ENCODE peak calls at places on chromosomes 11 and 22, in six cellular contexts. H is HAP-1, Y is skeletal muscle cell, B is cardiac fibroblast, R is epithelial cell of esophagus, E is foreskin fibroblast. V is an unnamed sample.

GRCh38 chr11:113274708-113275582 is 39.4 kb upstream of the TTC12 start:
- DNase-seq in H (no peak), Y (no peak), B (no peak), R (peak; percentile 20), E (no peak), V (no peak)

GRCh38 chr22:22520020-22520656 is at the start of gene ZNF280A:
- DNase-seq in H (no peak), Y (peak; percentile 4), B (peak; percentile 54), R (no peak), E (peak; percentile 7), V (no peak)

GRCh38 chr22:32490279-32490678 is 15.7 kb downstream of the FBXO7 start:
- DNase-seq in H (no peak), Y (no peak), B (no peak), R (no peak), E (no peak), V (no peak)

GRCh38 chr11:101487775-101488174 is 96.0 kb downstream of the TRPC6 start:
- DNase-seq in H (no peak), Y (no peak), B (peak; percentile 37), R (peak; percentile 30), E (peak; percentile 78), V (no peak)

GRCh38 chr11:106986261-106986660 is 32.0 kb downstream of the GUCY1A2 start:
- DNase-seq in H (no peak), Y (no peak), B (peak; percentile 35), R (peak; percentile 33), E (peak; percentile 58), V (no peak)

GRCh38 chr11:34773826-34774225 is 142.4 kb downstream of the APIP start:
- DNase-seq in H (no peak), Y (no peak), B (peak; percentile 56), R (no peak), E (peak; percentile 16), V (no peak)

GRCh38 chr11:1269957-1270356 is 39.5 kb downstream of the TOLLIP start:
- DNase-seq in H (no peak), Y (no peak), B (no peak), R (no peak), E (no peak), V (no peak)

GRCh38 chr11:120748485-120748814 is 236.9 kb downstream of the GRIK4 start:
- DNase-seq in H (no peak), Y (no peak), B (no peak), R (no peak), E (no peak), V (no peak)

GRCh38 chr22:42915980-42916765 is 59.1 kb upstream of the ARFGAP3 start:
- DNase-seq in H (no peak), Y (no peak), B (no peak), R (no peak), E (no peak), V (no peak)

GRCh38 chr11:47906066-47906465 is 57.9 kb upstream of the NUP160 start:
- DNase-seq in H (no peak), Y (no peak), B (no peak), R (no peak), E (no peak), V (no peak)

GRCh38 chr11:65131417-65131776 is 2.9 kb downstream of the SYVN1 start:
- DNase-seq in H (no peak), Y (no peak), B (no peak), R (no peak), E (no peak), V (no peak)

GRCh38 chr11:83019888-83020579 is 51.7 kb downstream of the RAB30 start:
- DNase-seq in H (no peak), Y (no peak), B (no peak), R (peak; percentile 47), E (no peak), V (no peak)

GRCh38 chr22:29030618-29031235 is 30.9 kb downstream of the C22orf31 start:
- DNase-seq in H (no peak), Y (peak; percentile 48), B (peak; percentile 82), R (peak; percentile 54), E (peak; percentile 85), V (no peak)

GRCh38 chr11:68646832-68647231 is 37.5 kb upstream of the GAL start:
- DNase-seq in H (no peak), Y (no peak), B (no peak), R (no peak), E (no peak), V (no peak)

GRCh38 chr22:25071720-25072119 is 119.2 kb downstream of the KIAA1671 start:
- DNase-seq in H (no peak), Y (no peak), B (no peak), R (no peak), E (no peak), V (no peak)

GRCh38 chr11:59615132-59615636 is 390 bp downstream of the OSBP start:
- DNase-seq in H (peak; percentile 38), Y (no peak), B (peak; percentile 11), R (peak; percentile 77), E (no peak), V (peak; percentile 21)

GRCh38 chr11:34358258-34358665 is 452 bp upstream of the ABTB2 start:
- DNase-seq in H (peak; percentile 88), Y (no peak), B (peak; percentile 59), R (peak; percentile 78), E (no peak), V (no peak)

GRCh38 chr22:29332886-29333496 is 17.5 kb upstream of the RASL10A start:
- DNase-seq in H (no peak), Y (no peak), B (no peak), R (no peak), E (no peak), V (no peak)

GRCh38 chr11:33895752-33896137 is 3.9 kb upstream of the LMO2 start:
- DNase-seq in H (no peak), Y (no peak), B (no peak), R (peak; percentile 83), E (no peak), V (no peak)

GRCh38 chr11:25910090-25910489 is 421.8 kb upstream of the ANO3 start:
- DNase-seq in H (no peak), Y (no peak), B (no peak), R (peak; percentile 78), E (no peak), V (no peak)

GRCh38 chr11:21560466-21560975 is 632.4 kb upstream of the ANO5 start:
- DNase-seq in H (no peak), Y (no peak), B (no peak), R (no peak), E (no peak), V (no peak)

GRCh38 chr11:2975594-2975993 is 16.5 kb downstream of the NAP1L4 start:
- DNase-seq in H (peak; percentile 37), Y (no peak), B (peak; percentile 52), R (peak; percentile 66), E (no peak), V (peak; percentile 39)

GRCh38 chr11:113173023-113173594 is 141.3 kb upstream of the TTC12 start:
- DNase-seq in H (no peak), Y (no peak), B (no peak), R (no peak), E (no peak), V (no peak)

GRCh38 chr11:81990659-81991443 is 742.8 kb downstream of the FAM181B start:
- DNase-seq in H (no peak), Y (no peak), B (no peak), R (no peak), E (no peak), V (no peak)

GRCh38 chr11:81986556-81987161 is 747.0 kb downstream of the FAM181B start:
- DNase-seq in H (no peak), Y (no peak), B (no peak), R (no peak), E (no peak), V (no peak)

GRCh38 chr11:81989093-81989492 is 744.6 kb downstream of the FAM181B start:
- DNase-seq in H (no peak), Y (no peak), B (no peak), R (peak; percentile 84), E (no peak), V (no peak)

GRCh38 chr11:81993755-81994154 is 739.9 kb downstream of the FAM181B start:
- DNase-seq in H (no peak), Y (no peak), B (no peak), R (no peak), E (no peak), V (no peak)

DNA sequence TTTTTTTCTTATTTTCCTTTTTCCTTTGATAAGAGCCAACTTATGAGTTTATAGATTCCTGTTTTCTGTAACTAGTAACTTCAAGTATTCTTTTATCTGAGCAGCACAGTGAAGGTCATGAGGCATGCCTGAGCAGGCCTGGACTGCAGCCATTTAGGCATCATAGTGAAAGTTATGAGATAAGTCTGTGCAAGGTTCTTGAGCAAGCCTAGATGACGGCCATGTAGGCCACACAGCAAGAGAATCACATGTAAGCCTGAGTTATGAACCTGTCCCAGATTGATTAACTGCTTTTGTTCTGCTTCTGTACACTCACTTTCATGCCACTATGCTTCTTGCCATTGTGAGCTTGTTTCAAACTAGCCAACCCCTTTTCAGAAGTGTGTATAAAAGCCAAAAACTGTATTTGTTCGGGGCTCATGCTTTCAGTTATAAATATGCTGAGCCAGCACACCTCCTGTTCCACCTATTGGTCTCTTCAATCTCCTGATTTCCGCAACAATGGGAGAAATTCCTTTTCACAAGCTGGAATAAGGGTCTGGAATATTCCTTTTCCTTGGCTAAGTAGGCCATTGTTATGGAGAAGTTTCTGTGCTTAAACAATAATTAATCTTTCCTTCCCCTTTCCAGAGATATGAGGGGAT is 745.7 kb downstream of the FAM181B start:
- DNase-seq in H (no peak), Y (peak; percentile 6), B (peak; percentile 37), R (peak; percentile 97), E (no peak), V (no peak)
- H3K4me3 ChIP-seq in H (no peak overlapping the region), Y (no peak overlapping the region), B (no peak overlapping the region), R (no peak overlapping the region), E (no peak overlapping the region), V (no peak overlapping the region)

GRCh38 chr22:31161386-31161785 is 1.4 kb downstream of the RNF185 start:
- DNase-seq in H (no peak), Y (no peak), B (no peak), R (no peak), E (no peak), V (no peak)

GRCh38 chr22:31160328-31160978 is 471 bp downstream of the RNF185 start:
- DNase-seq in H (peak; percentile 25), Y (no peak), B (peak; percentile 21), R (peak; percentile 32), E (no peak), V (no peak)

GRCh38 chr22:31162015-31162765 is 2.2 kb downstream of the RNF185 start:
- DNase-seq in H (no peak), Y (no peak), B (peak; percentile 26), R (no peak), E (no peak), V (no peak)
- H3K4me3 ChIP-seq in H (no peak overlapping the region), Y (no peak overlapping the region), B (no peak overlapping the region), R (peak overlapping the region; percentile 77), E (peak overlapping the region; percentile 83), V (no peak overlapping the region)

DNA sequence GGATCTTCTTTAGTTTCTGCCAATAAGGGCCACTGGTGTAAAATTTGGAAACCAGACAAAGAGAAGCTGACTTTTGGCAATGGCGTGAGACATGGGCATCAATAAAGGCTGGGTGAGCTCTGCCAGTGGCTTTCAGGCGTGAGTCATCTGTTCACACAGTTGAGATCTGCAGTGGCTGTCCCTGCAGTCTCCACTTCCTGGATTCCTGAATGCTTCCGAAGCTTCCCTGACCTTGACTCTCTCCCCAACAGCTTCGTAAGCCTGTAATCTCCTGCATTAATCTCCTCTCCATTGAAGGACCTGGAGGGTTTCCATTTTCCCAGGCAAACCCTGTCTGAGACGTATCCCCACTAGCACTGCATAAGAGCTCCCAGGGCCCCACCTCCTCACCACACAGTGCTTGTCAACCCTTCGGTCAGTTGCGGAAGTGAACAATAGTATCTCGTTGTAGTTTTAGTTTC is 574.7 kb downstream of the TBC1D22A start:
- DNase-seq in H (no peak), Y (peak; percentile 27), B (peak; percentile 91), R (peak; percentile 4), E (peak; percentile 93), V (no peak)
- H3K4me3 ChIP-seq in H (no peak overlapping the region), Y (no peak overlapping the region), B (peak overlapping the region; percentile 0), R (no peak overlapping the region), E (no peak overlapping the region), V (no peak overlapping the region)

GRCh38 chr11:11545285-11546275 is 76.2 kb downstream of the GALNT18 start:
- DNase-seq in H (no peak), Y (no peak), B (no peak), R (no peak), E (no peak), V (no peak)
- H3K4me3 ChIP-seq in H (no peak overlapping the region), Y (no peak overlapping the region), B (no peak overlapping the region), R (no peak overlapping the region), E (no peak overlapping the region), V (no peak overlapping the region)

V was measured in Jurkat, Clone E6-1.